ENCODE peak calls at places on chromosomes 4 and X, in eight cellular contexts. J is IMR-90, Y is neural progenitor cell, Z is endodermal cell, X is K562, K is body of pancreas, P is testis, C is A673. O is an unnamed sample. For H3K36me3, the result is how much of the 10 kb centered on the place peaks cover.

GRCh38 chrX:74133156-74133796 is 170.7 kb upstream of the ZCCHC13 start:
- DNase-seq in J (peak), Y (peak), Z (peak), X (peak), K (no peak), P (peak), C (peak), O (no peak)

GRCh38 chrX:46770817-46771163 is 11.9 kb upstream of the SLC9A7 start:
- DNase-seq in J (peak), Y (no peak), Z (peak), X (no peak), K (no peak), P (no peak), C (no peak), O (no peak)

GRCh38 chrX:81082649-81083048 is 119.1 kb downstream of the HMGN5 start:
- DNase-seq in J (no peak), Y (no peak), Z (peak), X (no peak), K (no peak), P (no peak), C (no peak), O (no peak)

GRCh38 chr4:170089743-170090666 is at the start of gene AADAT:
- DNase-seq in J (peak), Y (peak), Z (peak), X (peak), K (peak), P (peak), C (peak), O (peak)

GRCh38 chrX:104315555-104315954 is 60.8 kb upstream of the ESX1 start:
- DNase-seq in J (peak), Y (no peak), Z (no peak), X (no peak), K (no peak), P (no peak), C (no peak), O (no peak)

GRCh38 chr4:32884198-32884597 is 2164.0 kb downstream of the PCDH7 start:
- DNase-seq in J (no peak), Y (no peak), Z (no peak), X (no peak), K (no peak), P (no peak), C (no peak), O (no peak)

GRCh38 chr4:15400276-15400675 is 27.6 kb upstream of the C1QTNF7 start:
- DNase-seq in J (no peak), Y (no peak), Z (no peak), X (no peak), K (no peak), P (no peak), C (no peak), O (no peak)

GRCh38 chr4:138097912-138098600 is 144.1 kb downstream of the SLC7A11 start:
- DNase-seq in J (no peak), Y (no peak), Z (no peak), X (no peak), K (no peak), P (no peak), C (no peak), O (no peak)

GRCh38 chr4:83618991-83619390 is 83.1 kb downstream of the GPAT3 start:
- DNase-seq in J (peak), Y (no peak), Z (no peak), X (no peak), K (no peak), P (no peak), C (no peak), O (no peak)

GRCh38 chr4:174592985-174593335 is 70.7 kb upstream of the HPGD start:
- DNase-seq in J (peak), Y (no peak), Z (no peak), X (no peak), K (no peak), P (no peak), C (peak), O (no peak)

GRCh38 chr4:163495900-163496299 is 1.4 kb downstream of the TMA16 start:
- DNase-seq in J (no peak), Y (no peak), Z (no peak), X (no peak), K (no peak), P (no peak), C (peak), O (no peak)

GRCh38 chr4:124105212-124105611 is 607.3 kb downstream of the ANKRD50 start:
- DNase-seq in J (peak), Y (no peak), Z (no peak), X (no peak), K (no peak), P (no peak), C (no peak), O (no peak)

GRCh38 chrX:54439967-54440871 is at the start of gene TSR2:
- DNase-seq in J (peak), Y (peak), Z (peak), X (peak), K (peak), P (peak), C (peak), O (peak)
- TF ChIP-seq CTCF in J (peak), Y (peak), Z (peak), X (no peak), K (peak), P (no peak), C (no peak), O (no peak)

DNA sequence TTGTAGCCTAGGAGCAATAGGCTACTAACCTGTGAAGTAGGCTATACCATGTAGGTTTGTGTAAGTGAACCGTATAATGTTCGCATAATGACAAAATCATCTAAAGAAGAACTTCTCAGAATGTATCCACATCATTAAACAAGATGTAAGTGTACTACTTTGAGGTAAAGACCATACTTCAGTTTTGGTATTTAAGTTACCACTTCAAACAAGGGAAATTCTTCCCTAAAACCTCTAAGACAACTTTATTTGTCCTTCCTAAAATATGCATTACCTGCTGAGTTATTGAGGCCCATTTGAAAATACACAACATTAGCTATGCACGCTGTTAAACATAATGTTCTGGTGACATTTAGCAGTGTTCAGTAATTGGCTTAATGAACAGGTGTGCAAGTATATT is 182.7 kb downstream of the RPA4 start:
- DNase-seq in J (no peak), Y (no peak), Z (no peak), X (no peak), K (no peak), P (no peak), C (no peak), O (no peak)
- H3K36me3 ChIP-seq in J (under half), Y (under half), Z (under half), X (under half), K (under half), P (under half), C (under half), O (under half)

GRCh38 chr4:98509641-98510170 is 148.7 kb downstream of the TSPAN5 start:
- DNase-seq in J (no peak), Y (no peak), Z (no peak), X (no peak), K (no peak), P (no peak), C (no peak), O (no peak)
- H3K4me3 ChIP-seq in J (no peak), Y (no peak), Z (no peak), X (no peak), K (no peak), P (no peak), C (peak), O (no peak)

GRCh38 chrX:40496728-40497127 is 84.0 kb upstream of the ATP6AP2 start:
- DNase-seq in J (peak), Y (peak), Z (peak), X (no peak), K (peak), P (no peak), C (peak), O (no peak)
- TF ChIP-seq CTCF in J (no peak), Y (peak), Z (peak), X (no peak), K (no peak), P (no peak), C (peak), O (no peak)

O was measured in Caco-2.